ENCODE peak calls at places on chromosomes 1 and 21, in seven cellular contexts. P is ureter, J is activated gamma-delta T cell, A is fibroblast of lung, X is lung, Q is SJSA1, L is endothelial cell. R is an unnamed sample.

GRCh38 chr1:109910123-109910962 is at the start of gene CSF1:
- DNase-seq in P (peak; percentile 91), J (peak; percentile 22), A (peak; percentile 94), X (peak; percentile 81), Q (peak; percentile 88), L (peak; percentile 40), R (peak; percentile 95)

GRCh38 chr1:225911207-225912130 is 12.6 kb downstream of the PYCR2 start:
- DNase-seq in P (peak; percentile 73), J (peak; percentile 45), A (peak; percentile 41), X (peak; percentile 57), Q (peak; percentile 64), L (peak; percentile 82), R (peak; percentile 40)

GRCh38 chr1:88502814-88503339 is 181.2 kb upstream of the PKN2 start:
- DNase-seq in P (no peak), J (no peak), A (no peak), X (no peak), Q (no peak), L (no peak), R (no peak)

GRCh38 chr1:184387069-184387870 is 441 bp downstream of the C1orf21 start:
- DNase-seq in P (peak; percentile 61), J (peak; percentile 88), A (no peak), X (peak; percentile 36), Q (peak; percentile 50), L (peak; percentile 46), R (peak; percentile 39)

GRCh38 chr1:25643962-25644361 is 27.4 kb downstream of the MAN1C1 start:
- DNase-seq in P (no peak), J (no peak), A (no peak), X (no peak), Q (no peak), L (no peak), R (no peak)

GRCh38 chr1:211198111-211198510 is 61.1 kb upstream of the RCOR3 start:
- DNase-seq in P (no peak), J (no peak), A (peak; percentile 3), X (no peak), Q (no peak), L (no peak), R (peak; percentile 74)

GRCh38 chr1:64167176-64167575 is 36.2 kb upstream of the UBE2U start:
- DNase-seq in P (no peak), J (no peak), A (peak; percentile 55), X (no peak), Q (no peak), L (no peak), R (peak; percentile 57)

GRCh38 chr1:63405021-63405420 is 37.6 kb downstream of the ALG6 start:
- DNase-seq in P (no peak), J (no peak), A (no peak), X (no peak), Q (no peak), L (no peak), R (no peak)

GRCh38 chr1:121483961-121484424 is 299.2 kb downstream of the SRGAP2C start:
- DNase-seq in P (no peak), J (no peak), A (peak; percentile 87), X (no peak), Q (no peak), L (no peak), R (peak; percentile 85)

GRCh38 chr1:36093919-36094318 is 5.2 kb downstream of the ADPRS start:
- DNase-seq in P (no peak), J (no peak), A (no peak), X (no peak), Q (no peak), L (no peak), R (no peak)

GRCh38 chr1:162854245-162854860 is 6.6 kb downstream of the CCDC190 start:
- DNase-seq in P (peak; percentile 62), J (no peak), A (peak; percentile 84), X (peak; percentile 54), Q (peak; percentile 76), L (peak; percentile 65), R (peak; percentile 93)

GRCh38 chr1:21793104-21793503 is 10.2 kb upstream of the USP48 start:
- DNase-seq in P (no peak), J (no peak), A (no peak), X (no peak), Q (no peak), L (no peak), R (no peak)

GRCh38 chr1:29315262-29315661 is 78.9 kb downstream of the PTPRU start:
- DNase-seq in P (no peak), J (no peak), A (no peak), X (no peak), Q (no peak), L (no peak), R (no peak)

GRCh38 chr21:45747802-45748445 is 104.4 kb downstream of the PCBP3 start:
- DNase-seq in P (no peak), J (no peak), A (peak; percentile 51), X (no peak), Q (peak; percentile 90), L (no peak), R (no peak)

R was measured in choroid plexus epithelial cell.